ENCODE peak calls at places on chromosomes 13 and 19, in four cellular contexts. One of them, this sample, is unnamed.

GRCh38 chr19:58355215-58355796 is 2.0 kb upstream of the A1BG start:
- DNase-seq in K562: no peak
- DNase-seq in WTC11: no peak
- DNase-seq in HepG2: no peak
- DNase-seq in this sample: no peak

GRCh38 chr19:8615813-8616596 is 5.5 kb upstream of the ADAMTS10 start:
- DNase-seq in K562: peak
- DNase-seq in WTC11: peak
- DNase-seq in HepG2: peak
- DNase-seq in this sample: peak

GRCh38 chr13:83327091-83327490 is 555.2 kb downstream of the SLITRK1 start:
- DNase-seq in HepG2: no peak
- DNase-seq in K562: no peak
- DNase-seq in WTC11: no peak
- DNase-seq in this sample: no peak

GRCh38 chr19:3481241-3482090 is 1.1 kb upstream of the SMIM24 start:
- DNase-seq in WTC11: no peak
- DNase-seq in HepG2: peak
- DNase-seq in K562: peak
- DNase-seq in this sample: no peak

GRCh38 chr19:42333018-42333417 is 7.6 kb downstream of the MEGF8 start:
- DNase-seq in HepG2: no peak
- DNase-seq in WTC11: no peak
- DNase-seq in K562: no peak
- DNase-seq in this sample: no peak

GRCh38 chr19:16821081-16821480 is 8.1 kb upstream of the SIN3B start:
- DNase-seq in K562: no peak
- DNase-seq in HepG2: no peak
- DNase-seq in WTC11: no peak
- DNase-seq in this sample: no peak

GRCh38 chr13:51585696-51586095 is 1.4 kb downstream of the WDFY2 start:
- DNase-seq in K562: no peak
- DNase-seq in WTC11: no peak
- DNase-seq in HepG2: no peak
- DNase-seq in this sample: no peak

GRCh38 chr13:36288794-36289391 is 8.7 kb downstream of the CCDC169 start:
- DNase-seq in WTC11: no peak
- DNase-seq in HepG2: no peak
- DNase-seq in K562: no peak
- DNase-seq in this sample: no peak

GRCh38 chr19:31140717-31141116 is 208.5 kb downstream of the TSHZ3 start:
- DNase-seq in HepG2: no peak
- DNase-seq in WTC11: no peak
- DNase-seq in K562: no peak
- DNase-seq in this sample: no peak

GRCh38 chr13:50365683-50366391 is 350.6 kb downstream of the KCNRG start:
- DNase-seq in WTC11: no peak
- DNase-seq in HepG2: peak
- DNase-seq in K562: no peak
- DNase-seq in this sample: no peak

GRCh38 chr19:51194527-51195315 is 30.2 kb upstream of the CD33 start:
- DNase-seq in WTC11: no peak
- DNase-seq in HepG2: no peak
- DNase-seq in K562: no peak
- DNase-seq in this sample: no peak

GRCh38 chr19:50325310-50326100 is 3.7 kb downstream of the KCNC3 start:
- DNase-seq in K562: peak
- DNase-seq in HepG2: peak
- DNase-seq in WTC11: peak
- DNase-seq in this sample: peak

GRCh38 chr13:71613347-71613746 is 253.7 kb downstream of the DACH1 start:
- DNase-seq in WTC11: no peak
- DNase-seq in K562: no peak
- DNase-seq in HepG2: no peak
- DNase-seq in this sample: no peak

GRCh38 chr19:7679017-7679720 is 1.5 kb upstream of the TRAPPC5 start:
- DNase-seq in WTC11: no peak
- DNase-seq in K562: peak
- DNase-seq in HepG2: peak
- DNase-seq in this sample: peak

GRCh38 chr13:101512650-101513049 is 60.2 kb downstream of the ITGBL1 start:
- DNase-seq in WTC11: no peak
- DNase-seq in HepG2: no peak
- DNase-seq in K562: no peak
- DNase-seq in this sample: no peak

GRCh38 chr19:42074513-42075363 is 1.2 kb upstream of the ZNF574 start:
- DNase-seq in K562: peak
- DNase-seq in WTC11: no peak
- DNase-seq in HepG2: no peak
- DNase-seq in this sample: peak

GRCh38 chr19:15108145-15108844 is 1.1 kb downstream of the SYDE1 start:
- DNase-seq in HepG2: no peak
- DNase-seq in K562: no peak
- DNase-seq in WTC11: no peak
- DNase-seq in this sample: peak

GRCh38 chr13:31008400-31009115 is 76.1 kb downstream of the TEX26 start:
- DNase-seq in K562: no peak
- DNase-seq in HepG2: no peak
- DNase-seq in WTC11: no peak
- DNase-seq in this sample: no peak

GRCh38 chr13:46844431-46844830 is 47.5 kb upstream of the ESD start:
- DNase-seq in HepG2: no peak
- DNase-seq in WTC11: no peak
- DNase-seq in K562: no peak
- DNase-seq in this sample: no peak

GRCh38 chr19:3398900-3399278 is 32.5 kb downstream of the NFIC start:
- DNase-seq in HepG2: no peak
- DNase-seq in K562: no peak
- DNase-seq in WTC11: no peak
- DNase-seq in this sample: no peak

GRCh38 chr13:111359237-111359915 is 38.9 kb downstream of the TEX29 start:
- DNase-seq in HepG2: no peak
- DNase-seq in WTC11: peak
- DNase-seq in K562: no peak
- DNase-seq in this sample: no peak

GRCh38 chr13:99677388-99677951 is 176.2 kb downstream of the TM9SF2 start:
- DNase-seq in K562: no peak
- DNase-seq in HepG2: no peak
- DNase-seq in WTC11: no peak
- DNase-seq in this sample: peak

GRCh38 chr13:96771501-96772367 is 222.5 kb downstream of the OXGR1 start:
- DNase-seq in HepG2: no peak
- DNase-seq in K562: no peak
- DNase-seq in WTC11: no peak
- DNase-seq in this sample: no peak

GRCh38 chr19:43562698-43563241 is 12.6 kb downstream of the XRCC1 start:
- DNase-seq in HepG2: no peak
- DNase-seq in WTC11: no peak
- DNase-seq in K562: no peak
- DNase-seq in this sample: no peak

GRCh38 chr19:17235618-17236413 is 9.8 kb downstream of the OCEL1 start:
- DNase-seq in K562: peak
- DNase-seq in HepG2: no peak
- DNase-seq in WTC11: peak
- DNase-seq in this sample: peak

GRCh38 chr13:24652346-24652745 is 27.9 kb upstream of the ATP12A start:
- DNase-seq in WTC11: no peak
- DNase-seq in K562: no peak
- DNase-seq in HepG2: no peak
- DNase-seq in this sample: no peak

GRCh38 chr13:24649685-24650038 is 30.5 kb upstream of the ATP12A start:
- DNase-seq in K562: no peak
- DNase-seq in HepG2: no peak
- DNase-seq in WTC11: no peak
- DNase-seq in this sample: no peak

GRCh38 chr13:24650157-24650556 is 30.1 kb upstream of the ATP12A start:
- DNase-seq in K562: no peak
- DNase-seq in WTC11: no peak
- DNase-seq in HepG2: no peak
- DNase-seq in this sample: peak

GRCh38 chr13:24648983-24649684 is 31.1 kb upstream of the ATP12A start:
- DNase-seq in K562: no peak
- DNase-seq in WTC11: no peak
- DNase-seq in HepG2: no peak
- DNase-seq in this sample: no peak

DNA sequence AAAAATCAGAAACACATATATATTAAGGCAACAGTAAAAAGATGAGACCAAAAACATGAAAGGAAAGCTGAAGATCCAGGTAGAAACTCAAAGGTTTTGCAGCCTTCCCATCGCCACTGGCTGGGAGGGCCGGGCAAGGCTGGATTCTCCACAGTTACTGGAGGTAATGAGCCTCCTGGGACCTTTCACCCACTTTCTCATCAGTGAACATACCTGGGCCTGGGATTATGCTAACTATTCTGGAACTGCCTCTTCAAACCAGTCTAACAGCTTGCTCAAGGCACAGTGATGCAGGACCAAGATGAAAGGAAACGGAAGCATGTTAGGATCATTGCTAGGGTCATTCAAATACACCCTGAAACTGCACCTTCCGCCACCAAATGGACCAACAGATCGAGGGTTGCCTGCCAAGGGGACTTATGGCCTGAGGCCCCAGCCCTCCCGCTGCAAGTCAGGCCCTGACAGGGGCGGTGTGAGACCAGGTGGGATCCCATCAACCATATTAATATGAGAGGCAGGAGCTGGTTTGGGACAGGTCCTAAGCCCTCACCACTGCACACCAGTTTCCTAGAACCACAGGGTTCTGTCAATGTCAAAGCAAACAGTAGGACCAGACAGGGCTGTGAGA is 28.4 kb upstream of the ATP12A start:
- DNase-seq in WTC11: no peak
- DNase-seq in K562: no peak
- DNase-seq in HepG2: no peak
- DNase-seq in this sample: no peak
- TF ChIP-seq FOXJ3 in WTC11: no peak
- TF ChIP-seq FOXJ3 in K562: no peak
- TF ChIP-seq FOXJ3 in HepG2: no peak
- TF ChIP-seq FOXJ3 in this sample: no peak

DNA sequence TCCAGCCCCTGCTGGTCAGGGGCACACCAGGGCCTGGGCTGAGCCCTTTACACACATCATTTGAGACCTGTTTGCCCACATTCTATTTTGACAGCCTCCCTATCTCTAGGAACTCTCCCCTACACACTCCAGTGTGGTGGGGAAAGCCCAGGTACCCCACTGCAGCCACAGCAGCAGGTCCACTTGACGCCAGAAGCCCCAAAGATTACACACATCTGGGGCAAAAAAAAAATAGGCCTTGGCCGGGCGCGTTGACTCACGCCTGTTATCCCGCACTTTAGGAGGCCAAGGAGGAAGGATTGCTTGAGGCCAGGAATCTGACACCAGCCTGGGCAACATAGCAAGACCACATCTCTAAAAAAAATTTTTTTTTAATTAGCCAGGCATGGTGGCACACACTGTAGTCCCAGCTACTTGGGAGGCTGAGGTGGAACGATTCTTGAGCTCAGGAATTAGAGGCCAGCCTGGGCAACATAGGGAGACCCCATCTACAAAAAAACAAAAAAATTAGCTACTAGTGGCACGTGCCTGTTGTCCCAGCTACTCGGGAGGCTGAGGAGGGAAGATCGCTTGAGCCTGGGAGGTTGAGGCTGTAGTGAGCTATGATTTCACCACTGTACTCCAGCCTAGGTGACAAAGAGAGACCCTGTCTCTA is 18.0 kb upstream of the CD22 start:
- DNase-seq in K562: no peak
- DNase-seq in WTC11: no peak
- DNase-seq in HepG2: no peak
- DNase-seq in this sample: no peak
- TF ChIP-seq FOXJ3 in K562: no peak
- TF ChIP-seq FOXJ3 in WTC11: no peak
- TF ChIP-seq FOXJ3 in HepG2: no peak
- TF ChIP-seq FOXJ3 in this sample: no peak

GRCh38 chr19:1047696-1048147 is 7.8 kb downstream of the ABCA7 start:
- DNase-seq in HepG2: no peak
- DNase-seq in K562: no peak
- DNase-seq in WTC11: peak
- DNase-seq in this sample: no peak

GRCh38 chr19:1042689-1043511 is 3.0 kb downstream of the ABCA7 start:
- DNase-seq in HepG2: no peak
- DNase-seq in WTC11: no peak
- DNase-seq in K562: no peak
- DNase-seq in this sample: no peak

GRCh38 chr19:1046117-1046626 is 6.3 kb downstream of the ABCA7 start:
- DNase-seq in HepG2: peak
- DNase-seq in K562: no peak
- DNase-seq in WTC11: no peak
- DNase-seq in this sample: no peak

GRCh38 chr19:1046836-1047695 is 7.2 kb downstream of the ABCA7 start:
- DNase-seq in K562: no peak
- DNase-seq in HepG2: no peak
- DNase-seq in WTC11: no peak
- DNase-seq in this sample: no peak

GRCh38 chr19:1045247-1045603 is 5.3 kb downstream of the ABCA7 start:
- DNase-seq in K562: peak
- DNase-seq in WTC11: peak
- DNase-seq in HepG2: peak
- DNase-seq in this sample: peak
- TF ChIP-seq FOXJ3 in K562: no peak
- TF ChIP-seq FOXJ3 in WTC11: no peak
- TF ChIP-seq FOXJ3 in HepG2: no peak
- TF ChIP-seq FOXJ3 in this sample: no peak

GRCh38 chr19:55241935-55242464 is 13.4 kb upstream of the TMEM86B start:
- DNase-seq in HepG2: no peak
- DNase-seq in WTC11: no peak
- DNase-seq in K562: no peak
- DNase-seq in this sample: no peak
- TF ChIP-seq FOXJ3 in HepG2: no peak
- TF ChIP-seq FOXJ3 in WTC11: no peak
- TF ChIP-seq FOXJ3 in K562: no peak
- TF ChIP-seq FOXJ3 in this sample: no peak

GRCh38 chr13:29532136-29532535 is 63.4 kb downstream of the SLC7A1 start:
- DNase-seq in WTC11: no peak
- DNase-seq in K562: no peak
- DNase-seq in HepG2: no peak
- DNase-seq in this sample: no peak
- TF ChIP-seq FOXJ3 in WTC11: no peak
- TF ChIP-seq FOXJ3 in K562: no peak
- TF ChIP-seq FOXJ3 in HepG2: no peak
- TF ChIP-seq FOXJ3 in this sample: no peak

DNA sequence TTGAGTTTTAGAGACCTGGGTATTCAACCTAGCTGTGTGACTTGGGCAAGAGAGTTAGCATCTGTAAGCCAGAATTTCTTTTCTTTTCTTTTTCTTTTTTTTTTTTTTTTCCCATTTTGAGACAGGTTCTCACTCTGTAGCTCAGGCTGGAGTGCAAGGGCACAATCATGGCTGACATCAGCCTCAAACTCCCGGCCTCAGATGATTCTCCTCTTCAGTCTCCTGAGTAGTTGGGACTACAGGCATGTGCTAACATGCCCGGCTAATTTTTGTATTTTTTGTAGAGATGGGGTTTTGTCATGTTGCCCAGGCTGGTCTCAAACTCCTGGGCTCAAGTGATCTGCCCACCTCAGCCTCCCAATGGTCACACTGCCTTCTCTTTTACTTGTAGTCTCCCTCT is 33.0 kb downstream of the ZMYM2 start:
- DNase-seq in K562: no peak
- DNase-seq in WTC11: no peak
- DNase-seq in HepG2: no peak
- DNase-seq in this sample: no peak
- TF ChIP-seq FOXJ3 in K562: no peak
- TF ChIP-seq FOXJ3 in WTC11: no peak
- TF ChIP-seq FOXJ3 in HepG2: no peak
- TF ChIP-seq FOXJ3 in this sample: no peak